ENCODE peak calls at places on chromosomes 4 and X, in nine cellular contexts. B, W, D, X, A, V, N, R and C are unnamed samples.

GRCh38 chr4:65599335-65599734 is 71.0 kb downstream of the EPHA5 start:
- DNase-seq in D (no peak), R (no peak), W (no peak), V (no peak), B (no peak), N (no peak), X (no peak), A (no peak), C (no peak)

GRCh38 chr4:113094802-113095201 is 45.3 kb downstream of the ANK2 start:
- DNase-seq in R (no peak), X (no peak), A (no peak), B (no peak), N (no peak), W (no peak), V (no peak), D (no peak), C (no peak)

GRCh38 chr4:4386296-4386735 is 586 bp upstream of the NSG1 start:
- DNase-seq in N (no peak), V (no peak), R (no peak), B (peak; percentile 75), A (peak; percentile 38), D (no peak), W (peak; percentile 49), X (no peak), C (no peak)

GRCh38 chr4:158164849-158165248 is 8.0 kb downstream of the GASK1B start:
- DNase-seq in V (no peak), D (no peak), N (no peak), X (no peak), W (no peak), R (no peak), B (no peak), A (no peak), C (no peak)

GRCh38 chr4:31557444-31557843 is 837.3 kb downstream of the PCDH7 start:
- DNase-seq in D (no peak), B (no peak), V (no peak), W (no peak), R (no peak), N (no peak), A (no peak), X (no peak), C (no peak)

GRCh38 chrX:17359500-17359899 is 15.5 kb upstream of the NHS start:
- DNase-seq in V (no peak), W (no peak), R (no peak), D (no peak), N (no peak), X (no peak), B (no peak), A (no peak), C (no peak)

GRCh38 chr4:87081826-87082225 is 138.6 kb downstream of the KLHL8 start:
- DNase-seq in D (no peak), R (no peak), V (no peak), A (no peak), W (no peak), B (no peak), X (no peak), N (no peak), C (no peak)

GRCh38 chrX:47514553-47515235 is 31.7 kb upstream of the ZNF41 start:
- DNase-seq in A (no peak), X (no peak), R (no peak), V (no peak), N (no peak), D (no peak), W (no peak), B (no peak), C (no peak)

GRCh38 chr4:71406459-71406963 is 67.7 kb downstream of the SLC4A4 start:
- DNase-seq in B (no peak), W (no peak), N (no peak), X (no peak), V (no peak), R (no peak), A (no peak), D (no peak), C (no peak)

GRCh38 chr4:107950746-107951540 is 19.6 kb downstream of the CYP2U1 start:
- DNase-seq in V (no peak), X (no peak), W (no peak), A (no peak), D (no peak), N (no peak), B (no peak), R (no peak), C (no peak)

GRCh38 chr4:151256134-151256533 is 20.8 kb upstream of the PRSS48 start:
- DNase-seq in R (no peak), W (no peak), D (no peak), N (peak; percentile 26), B (no peak), X (no peak), V (no peak), A (no peak), C (no peak)

GRCh38 chr4:55256787-55257186 is 89.3 kb upstream of the SRD5A3 start:
- DNase-seq in N (no peak), A (no peak), V (no peak), X (no peak), R (no peak), W (no peak), D (no peak), B (no peak), C (no peak)

DNA sequence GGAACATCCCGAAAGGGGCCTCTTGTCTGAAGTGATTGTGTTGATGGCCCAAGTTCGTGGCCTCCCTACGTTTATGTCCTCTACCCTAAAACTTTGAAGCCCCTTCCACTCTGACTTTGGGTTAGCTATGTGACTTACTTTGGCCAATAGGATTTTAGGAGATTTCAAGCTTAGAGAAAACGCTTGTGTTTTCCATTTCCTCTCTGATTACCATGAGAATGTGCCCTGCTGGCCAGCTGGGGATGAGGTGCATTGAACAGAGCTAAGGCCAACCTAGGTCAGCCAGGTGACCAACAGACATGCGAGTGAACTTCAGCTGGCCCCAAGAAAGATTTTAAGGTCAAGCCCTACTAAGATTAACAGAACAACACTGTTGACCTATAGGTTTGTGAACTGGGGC is 82.4 kb downstream of the SLC2A9 start:
- DNase-seq in D (peak; percentile 24), B (no peak), W (no peak), R (no peak), X (no peak), N (no peak), V (no peak), A (no peak), C (no peak)
- TF ChIP-seq CTCF in D (no peak), B (peak; percentile 12), W (no peak), R (no peak), X (no peak), N (no peak), V (no peak), A (no peak), C (no peak)

GRCh38 chr4:124828382-124828781 is 115.8 kb upstream of the ANKRD50 start:
- DNase-seq in D (no peak), W (no peak), X (no peak), B (no peak), N (no peak), A (no peak), V (no peak), R (no peak), C (no peak)
- TF ChIP-seq EP300 in D (no peak), W (no peak), X (no peak), B (no peak), N (no peak), A (no peak), V (no peak), R (no peak), C (no peak)

GRCh38 chrX:8192276-8192675 is 21.2 kb upstream of the VCX2 start:
- DNase-seq in R (no peak), D (no peak), N (no peak), A (no peak), B (no peak), V (no peak), W (no peak), X (no peak), C (no peak)
- TF ChIP-seq CTCF in R (no peak), D (no peak), N (no peak), A (no peak), B (no peak), V (no peak), W (no peak), X (no peak), C (no peak)

GRCh38 chrX:145817299-145817665 is 347 bp upstream of the SLITRK2 start:
- DNase-seq in W (no peak), R (no peak), D (no peak), B (no peak), X (no peak), V (no peak), A (no peak), N (no peak), C (no peak)

GRCh38 chrX:145820825-145821224 is 3.2 kb downstream of the SLITRK2 start:
- DNase-seq in W (no peak), B (no peak), D (no peak), A (no peak), R (no peak), V (no peak), N (no peak), X (no peak), C (no peak)

GRCh38 chrX:145816607-145817298 is 876 bp upstream of the SLITRK2 start:
- DNase-seq in W (no peak), N (no peak), X (no peak), V (no peak), A (no peak), R (no peak), D (no peak), B (no peak), C (no peak)

GRCh38 chrX:145817666-145818521 is at the start of gene SLITRK2:
- DNase-seq in D (no peak), A (no peak), W (no peak), X (no peak), N (no peak), B (peak; percentile 61), R (no peak), V (no peak), C (no peak)

DNA sequence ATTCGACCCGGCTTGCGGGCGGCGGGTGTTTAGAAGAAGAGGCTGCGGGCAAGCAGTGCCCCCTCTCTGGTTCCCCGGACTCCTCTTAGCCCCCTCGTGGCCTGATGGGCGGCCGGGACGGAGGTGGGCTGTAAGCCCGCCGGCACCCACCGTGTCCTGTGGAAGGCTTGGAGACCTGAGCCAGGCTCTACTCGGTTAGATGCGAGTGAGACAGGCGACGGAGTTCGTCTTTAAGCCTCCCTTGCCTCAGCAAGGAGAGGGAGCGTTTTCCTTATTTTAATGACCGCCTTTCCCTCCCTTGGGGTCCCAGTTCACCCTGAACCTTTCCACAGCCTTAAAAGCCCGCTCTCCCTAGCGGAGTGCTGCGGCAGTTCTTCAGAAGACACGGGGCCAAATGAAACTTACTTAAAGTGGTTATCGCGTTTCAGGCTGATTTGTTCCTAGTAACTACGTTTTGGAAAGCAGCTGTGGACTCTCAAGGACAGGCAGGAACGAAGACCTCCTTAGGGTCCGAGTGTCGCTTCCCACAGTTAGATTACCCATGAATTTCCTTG is 970 bp downstream of the SLITRK2 start:
- DNase-seq in A (no peak), X (no peak), R (no peak), W (no peak), V (no peak), D (no peak), N (no peak), B (no peak), C (no peak)
- TF ChIP-seq EP300 in A (no peak), X (no peak), R (no peak), W (no peak), V (no peak), D (no peak), N (no peak), B (no peak), C (no peak)

GRCh38 chrX:40471965-40472648 is 108.7 kb upstream of the ATP6AP2 start:
- DNase-seq in X (no peak), A (peak; percentile 68), R (peak; percentile 33), B (peak; percentile 50), D (no peak), N (peak; percentile 35), W (peak; percentile 28), V (peak; percentile 38), C (peak; percentile 37)
- TF ChIP-seq CTCF in X (peak; percentile 21), A (peak; percentile 10), R (peak; percentile 28), B (peak; percentile 44), D (no peak), N (peak; percentile 55), W (peak; percentile 23), V (peak; percentile 11), C (no peak)